ENCODE peak calls at places on chromosome 9, in seven cellular contexts. One of them, this sample, is unnamed.

GRCh38 chr9:18350036-18350435 is 123.9 kb upstream of the ADAMTSL1 start:
- DNase-seq in H1: no peak
- DNase-seq in NT2/D1: no peak
- DNase-seq in astrocyte: no peak
- DNase-seq in MM.1S: no peak
- DNase-seq in mesendoderm: no peak
- DNase-seq in K562: no peak
- DNase-seq in this sample: no peak

GRCh38 chr9:116493183-116493582 is 193.9 kb upstream of the TRIM32 start:
- DNase-seq in K562: no peak
- DNase-seq in mesendoderm: peak; percentile 23
- DNase-seq in NT2/D1: no peak
- DNase-seq in H1: no peak
- DNase-seq in astrocyte: no peak
- DNase-seq in MM.1S: no peak
- DNase-seq in this sample: no peak

GRCh38 chr9:16106211-16106610 is 553.4 kb downstream of the CCDC171 start:
- DNase-seq in MM.1S: no peak
- DNase-seq in mesendoderm: peak; percentile 53
- DNase-seq in H1: no peak
- DNase-seq in NT2/D1: no peak
- DNase-seq in astrocyte: no peak
- DNase-seq in K562: no peak
- DNase-seq in this sample: no peak

GRCh38 chr9:78118742-78119473 is 87.3 kb upstream of the GNAQ start:
- DNase-seq in K562: no peak
- DNase-seq in H1: no peak
- DNase-seq in mesendoderm: no peak
- DNase-seq in astrocyte: peak; percentile 73
- DNase-seq in MM.1S: no peak
- DNase-seq in NT2/D1: no peak
- DNase-seq in this sample: peak; percentile 87

GRCh38 chr9:132160802-132161742 is 786 bp upstream of the NTNG2 start:
- DNase-seq in mesendoderm: peak; percentile 76
- DNase-seq in astrocyte: peak; percentile 71
- DNase-seq in H1: no peak
- DNase-seq in MM.1S: peak; percentile 47
- DNase-seq in K562: no peak
- DNase-seq in NT2/D1: no peak
- DNase-seq in this sample: no peak

GRCh38 chr9:106953166-106953565 is 90.2 kb downstream of the ZNF462 start:
- DNase-seq in MM.1S: no peak
- DNase-seq in K562: no peak
- DNase-seq in mesendoderm: peak; percentile 78
- DNase-seq in astrocyte: peak; percentile 84
- DNase-seq in H1: no peak
- DNase-seq in NT2/D1: no peak
- DNase-seq in this sample: no peak

GRCh38 chr9:87464110-87464991 is 33.3 kb upstream of the DAPK1 start:
- DNase-seq in H1: no peak
- DNase-seq in K562: no peak
- DNase-seq in astrocyte: no peak
- DNase-seq in MM.1S: no peak
- DNase-seq in mesendoderm: no peak
- DNase-seq in NT2/D1: no peak
- DNase-seq in this sample: no peak

GRCh38 chr9:77735515-77735914 is 87.4 kb upstream of the GNA14 start:
- DNase-seq in astrocyte: peak; percentile 89
- DNase-seq in H1: no peak
- DNase-seq in MM.1S: no peak
- DNase-seq in mesendoderm: peak; percentile 33
- DNase-seq in K562: no peak
- DNase-seq in NT2/D1: peak; percentile 23
- DNase-seq in this sample: no peak

GRCh38 chr9:75239176-75239575 is 150.9 kb downstream of the OSTF1 start:
- DNase-seq in MM.1S: no peak
- DNase-seq in NT2/D1: no peak
- DNase-seq in H1: no peak
- DNase-seq in mesendoderm: no peak
- DNase-seq in K562: no peak
- DNase-seq in astrocyte: peak; percentile 5
- DNase-seq in this sample: peak; percentile 76

GRCh38 chr9:89010056-89010455 is 18.8 kb downstream of the S1PR3 start:
- DNase-seq in mesendoderm: no peak
- DNase-seq in H1: no peak
- DNase-seq in NT2/D1: no peak
- DNase-seq in MM.1S: no peak
- DNase-seq in K562: no peak
- DNase-seq in astrocyte: no peak
- DNase-seq in this sample: no peak

GRCh38 chr9:127537792-127538191 is 74.3 kb upstream of the STXBP1 start:
- DNase-seq in MM.1S: no peak
- DNase-seq in mesendoderm: peak; percentile 70
- DNase-seq in H1: no peak
- DNase-seq in NT2/D1: no peak
- DNase-seq in K562: peak; percentile 31
- DNase-seq in astrocyte: no peak
- DNase-seq in this sample: no peak

GRCh38 chr9:34446468-34446891 is 11.9 kb downstream of the FAM219A start:
- DNase-seq in mesendoderm: no peak
- DNase-seq in astrocyte: peak; percentile 67
- DNase-seq in K562: no peak
- DNase-seq in NT2/D1: no peak
- DNase-seq in MM.1S: no peak
- DNase-seq in H1: no peak
- DNase-seq in this sample: no peak

GRCh38 chr9:122348791-122349190 is 22.0 kb upstream of the PTGS1 start:
- DNase-seq in mesendoderm: no peak
- DNase-seq in astrocyte: no peak
- DNase-seq in H1: no peak
- DNase-seq in NT2/D1: no peak
- DNase-seq in MM.1S: no peak
- DNase-seq in K562: no peak
- DNase-seq in this sample: no peak

GRCh38 chr9:14741369-14741768 is 18.8 kb upstream of the CER1 start:
- DNase-seq in K562: no peak
- DNase-seq in mesendoderm: peak; percentile 66
- DNase-seq in H1: no peak
- DNase-seq in NT2/D1: no peak
- DNase-seq in MM.1S: no peak
- DNase-seq in astrocyte: no peak
- DNase-seq in this sample: no peak

GRCh38 chr9:70519912-70520724 is 105.7 kb upstream of the KLF9 start:
- DNase-seq in MM.1S: no peak
- DNase-seq in K562: no peak
- DNase-seq in H1: no peak
- DNase-seq in astrocyte: no peak
- DNase-seq in mesendoderm: no peak
- DNase-seq in NT2/D1: no peak
- DNase-seq in this sample: no peak

GRCh38 chr9:77595426-77596051 is 52.6 kb downstream of the GNA14 start:
- DNase-seq in H1: no peak
- DNase-seq in NT2/D1: no peak
- DNase-seq in MM.1S: no peak
- DNase-seq in mesendoderm: peak; percentile 81
- DNase-seq in K562: no peak
- DNase-seq in astrocyte: no peak
- DNase-seq in this sample: no peak

GRCh38 chr9:120078112-120078511 is 501.9 kb downstream of the CDK5RAP2 start:
- DNase-seq in mesendoderm: no peak
- DNase-seq in MM.1S: no peak
- DNase-seq in H1: no peak
- DNase-seq in NT2/D1: peak; percentile 51
- DNase-seq in K562: no peak
- DNase-seq in astrocyte: no peak
- DNase-seq in this sample: no peak

GRCh38 chr9:131111854-131112311 is 13.5 kb upstream of the NUP214 start:
- DNase-seq in astrocyte: no peak
- DNase-seq in H1: no peak
- DNase-seq in K562: no peak
- DNase-seq in MM.1S: no peak
- DNase-seq in mesendoderm: peak; percentile 42
- DNase-seq in NT2/D1: no peak
- DNase-seq in this sample: no peak

GRCh38 chr9:84500218-84500617 is 159.7 kb upstream of the SLC28A3 start:
- DNase-seq in H1: no peak
- DNase-seq in astrocyte: no peak
- DNase-seq in K562: no peak
- DNase-seq in mesendoderm: no peak
- DNase-seq in NT2/D1: no peak
- DNase-seq in MM.1S: no peak
- DNase-seq in this sample: no peak

GRCh38 chr9:2726620-2727335 is 9.5 kb downstream of the KCNV2 start:
- DNase-seq in K562: no peak
- DNase-seq in astrocyte: peak; percentile 36
- DNase-seq in mesendoderm: peak; percentile 62
- DNase-seq in H1: no peak
- DNase-seq in MM.1S: no peak
- DNase-seq in NT2/D1: no peak
- DNase-seq in this sample: no peak

GRCh38 chr9:132002827-132003704 is 76.6 kb downstream of the MED27 start:
- DNase-seq in astrocyte: peak; percentile 27
- DNase-seq in H1: no peak
- DNase-seq in K562: no peak
- DNase-seq in NT2/D1: no peak
- DNase-seq in MM.1S: no peak
- DNase-seq in mesendoderm: no peak
- DNase-seq in this sample: no peak

GRCh38 chr9:114382951-114383865 is 4.6 kb downstream of the AKNA start:
- DNase-seq in astrocyte: no peak
- DNase-seq in mesendoderm: peak; percentile 39
- DNase-seq in H1: peak; percentile 75
- DNase-seq in NT2/D1: no peak
- DNase-seq in MM.1S: no peak
- DNase-seq in K562: no peak
- DNase-seq in this sample: no peak
- H3K9ac ChIP-seq in astrocyte: peak overlapping the region; percentile 32
- H3K9ac ChIP-seq in mesendoderm: peak overlapping the region; percentile 51
- H3K9ac ChIP-seq in H1: no peak overlapping the region
- H3K9ac ChIP-seq in NT2/D1: peak overlapping the region; percentile 72
- H3K9ac ChIP-seq in MM.1S: no peak overlapping the region
- H3K9ac ChIP-seq in K562: peak overlapping the region; percentile 59
- H3K9ac ChIP-seq in this sample: no peak overlapping the region

GRCh38 chr9:126326228-126327015 is at the start of gene MVB12B:
- DNase-seq in astrocyte: no peak
- DNase-seq in K562: peak; percentile 67
- DNase-seq in MM.1S: peak; percentile 38
- DNase-seq in H1: no peak
- DNase-seq in mesendoderm: peak; percentile 36
- DNase-seq in NT2/D1: no peak
- DNase-seq in this sample: no peak

GRCh38 chr9:126327016-126327749 is 554 bp downstream of the MVB12B start:
- DNase-seq in MM.1S: peak; percentile 15
- DNase-seq in NT2/D1: no peak
- DNase-seq in K562: no peak
- DNase-seq in mesendoderm: peak; percentile 10
- DNase-seq in H1: peak; percentile 68
- DNase-seq in astrocyte: no peak
- DNase-seq in this sample: no peak

GRCh38 chr9:126327750-126328120 is 1.1 kb downstream of the MVB12B start:
- DNase-seq in NT2/D1: no peak
- DNase-seq in K562: no peak
- DNase-seq in mesendoderm: peak; percentile 29
- DNase-seq in astrocyte: no peak
- DNase-seq in H1: no peak
- DNase-seq in MM.1S: no peak
- DNase-seq in this sample: no peak

GRCh38 chr9:126329476-126330275 is 3.0 kb downstream of the MVB12B start:
- DNase-seq in NT2/D1: no peak
- DNase-seq in MM.1S: no peak
- DNase-seq in astrocyte: no peak
- DNase-seq in mesendoderm: no peak
- DNase-seq in K562: no peak
- DNase-seq in H1: peak; percentile 32
- DNase-seq in this sample: no peak

DNA sequence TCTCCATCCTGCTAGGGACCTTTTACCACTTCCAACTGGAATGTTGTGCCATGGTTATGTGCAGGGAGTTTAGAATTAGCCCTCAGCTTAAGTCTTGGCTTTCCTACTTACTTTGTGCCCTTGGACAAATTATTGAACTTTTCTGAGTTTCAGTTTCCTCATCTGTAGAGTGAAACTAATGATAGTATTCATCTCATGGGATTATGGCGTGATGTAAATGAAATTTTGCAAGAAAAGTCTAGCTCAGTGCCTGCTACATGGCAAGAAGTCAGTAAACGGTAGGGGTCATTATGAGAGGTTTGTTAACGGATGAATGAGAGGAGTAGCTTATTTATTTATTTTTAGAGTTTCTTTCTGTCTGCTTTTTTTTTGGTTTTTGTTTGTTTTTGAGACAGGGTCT is 1.8 kb downstream of the MVB12B start:
- DNase-seq in mesendoderm: no peak
- DNase-seq in NT2/D1: no peak
- DNase-seq in H1: no peak
- DNase-seq in K562: no peak
- DNase-seq in astrocyte: no peak
- DNase-seq in MM.1S: no peak
- DNase-seq in this sample: no peak
- H3K4me3 ChIP-seq in mesendoderm: no peak overlapping the region
- H3K4me3 ChIP-seq in NT2/D1: no peak overlapping the region
- H3K4me3 ChIP-seq in H1: no peak overlapping the region
- H3K4me3 ChIP-seq in K562: no peak overlapping the region
- H3K4me3 ChIP-seq in astrocyte: no peak overlapping the region
- H3K4me3 ChIP-seq in MM.1S: no peak overlapping the region
- H3K4me3 ChIP-seq in this sample: no peak overlapping the region

GRCh38 chr9:133888048-133888778 is 103.9 kb downstream of the VAV2 start:
- DNase-seq in astrocyte: no peak
- DNase-seq in K562: peak; percentile 20
- DNase-seq in H1: peak; percentile 46
- DNase-seq in mesendoderm: no peak
- DNase-seq in MM.1S: no peak
- DNase-seq in NT2/D1: no peak
- DNase-seq in this sample: no peak

GRCh38 chr9:133889498-133890301 is 102.4 kb downstream of the VAV2 start:
- DNase-seq in NT2/D1: no peak
- DNase-seq in astrocyte: peak; percentile 18
- DNase-seq in mesendoderm: no peak
- DNase-seq in H1: peak; percentile 43
- DNase-seq in MM.1S: no peak
- DNase-seq in K562: no peak
- DNase-seq in this sample: no peak

GRCh38 chr9:133888779-133889491 is 103.2 kb downstream of the VAV2 start:
- DNase-seq in H1: peak; percentile 41
- DNase-seq in mesendoderm: no peak
- DNase-seq in MM.1S: no peak
- DNase-seq in K562: no peak
- DNase-seq in NT2/D1: no peak
- DNase-seq in astrocyte: no peak
- DNase-seq in this sample: no peak

GRCh38 chr9:133886563-133887501 is 105.3 kb downstream of the VAV2 start:
- DNase-seq in MM.1S: no peak
- DNase-seq in K562: no peak
- DNase-seq in mesendoderm: no peak
- DNase-seq in H1: peak; percentile 44
- DNase-seq in NT2/D1: no peak
- DNase-seq in astrocyte: no peak
- DNase-seq in this sample: no peak

GRCh38 chr9:133887540-133888047 is 104.5 kb downstream of the VAV2 start:
- DNase-seq in MM.1S: no peak
- DNase-seq in mesendoderm: no peak
- DNase-seq in NT2/D1: no peak
- DNase-seq in H1: peak; percentile 49
- DNase-seq in K562: no peak
- DNase-seq in astrocyte: no peak
- DNase-seq in this sample: no peak
- H3K9ac ChIP-seq in MM.1S: no peak overlapping the region
- H3K9ac ChIP-seq in mesendoderm: peak overlapping the region; percentile 22
- H3K9ac ChIP-seq in NT2/D1: peak overlapping the region; percentile 61
- H3K9ac ChIP-seq in H1: no peak overlapping the region
- H3K9ac ChIP-seq in K562: no peak overlapping the region
- H3K9ac ChIP-seq in astrocyte: peak overlapping the region; percentile 43
- H3K9ac ChIP-seq in this sample: no peak overlapping the region

GRCh38 chr9:129550199-129550839 is 70.6 kb downstream of the C9orf50 start:
- DNase-seq in H1: peak; percentile 69
- DNase-seq in MM.1S: no peak
- DNase-seq in mesendoderm: peak; percentile 58
- DNase-seq in astrocyte: peak; percentile 72
- DNase-seq in NT2/D1: no peak
- DNase-seq in K562: no peak
- DNase-seq in this sample: no peak
- H3K4me3 ChIP-seq in H1: peak overlapping the region; percentile 41
- H3K4me3 ChIP-seq in MM.1S: no peak overlapping the region
- H3K4me3 ChIP-seq in mesendoderm: peak overlapping the region; percentile 25
- H3K4me3 ChIP-seq in astrocyte: peak overlapping the region; percentile 59
- H3K4me3 ChIP-seq in NT2/D1: peak overlapping the region; percentile 38
- H3K4me3 ChIP-seq in K562: no peak overlapping the region
- H3K4me3 ChIP-seq in this sample: peak overlapping the region; percentile 48

This sample was measured in keratinocyte.